ENCODE peak calls at places on chromosomes 1 and 21, in nine cellular contexts. X is endodermal cell, C is fibroblast of lung, P is mucosa of descending colon, O is neuronal stem cell, S is lower lobe of right lung, G is stomach, J is astrocyte, A is H7. D is an unnamed sample.

GRCh38 chr1:28518745-28519341 is 13.0 kb downstream of the RCC1 start:
- DNase-seq in P (no peak), S (no peak), O (no peak), C (no peak), G (no peak), J (no peak), X (no peak), A (peak; percentile 55), D (no peak)

GRCh38 chr1:22971161-22972062 is 1.3 kb downstream of the LACTBL1 start:
- DNase-seq in G (no peak), X (peak; percentile 51), S (no peak), O (no peak), A (no peak), C (peak; percentile 31), P (no peak), J (peak; percentile 13), D (no peak)

GRCh38 chr1:236172041-236172579 is 29.8 kb downstream of the GPR137B start:
- DNase-seq in G (no peak), C (no peak), P (no peak), A (no peak), J (no peak), O (no peak), S (no peak), X (no peak), D (no peak)

GRCh38 chr21:42400525-42400924 is 3.2 kb upstream of the UBASH3A start:
- DNase-seq in C (peak; percentile 71), P (no peak), X (no peak), S (no peak), J (peak; percentile 65), A (no peak), G (no peak), O (no peak), D (no peak)

GRCh38 chr1:183198463-183198862 is 12.4 kb downstream of the LAMC2 start:
- DNase-seq in X (no peak), S (no peak), P (no peak), G (no peak), O (no peak), J (peak; percentile 99), A (no peak), C (peak; percentile 99), D (peak; percentile 80)

GRCh38 chr21:46027855-46028493 is 46.4 kb downstream of the COL6A1 start:
- DNase-seq in J (peak; percentile 43), A (no peak), O (no peak), P (no peak), X (no peak), S (no peak), G (no peak), C (peak; percentile 51), D (peak; percentile 76)

GRCh38 chr1:149848811-149849210 is 50.6 kb upstream of the BOLA1 start:
- DNase-seq in S (no peak), P (no peak), O (no peak), A (no peak), J (no peak), X (no peak), G (no peak), C (no peak), D (no peak)

GRCh38 chr1:200890818-200891773 is 3.6 kb upstream of the INAVA start:
- DNase-seq in S (no peak), G (no peak), A (peak; percentile 91), O (peak; percentile 91), P (peak; percentile 80), C (peak; percentile 51), X (peak; percentile 92), J (peak; percentile 27), D (no peak)

GRCh38 chr1:40267767-40268187 is 9.7 kb downstream of the ZMPSTE24 start:
- DNase-seq in O (no peak), G (peak; percentile 38), S (no peak), J (peak; percentile 98), A (no peak), P (no peak), C (peak; percentile 97), X (no peak), D (no peak)

GRCh38 chr1:58290685-58291372 is 255.7 kb downstream of the OMA1 start:
- DNase-seq in O (peak; percentile 63), G (no peak), X (peak; percentile 88), J (peak; percentile 13), P (no peak), A (peak; percentile 37), C (peak; percentile 25), S (no peak), D (no peak)

GRCh38 chr1:160723332-160723731 is 11.7 kb upstream of the CD48 start:
- DNase-seq in X (no peak), J (no peak), O (no peak), A (no peak), G (no peak), C (no peak), P (no peak), S (no peak), D (no peak)

GRCh38 chr1:111825217-111825616 is 69.5 kb downstream of the DDX20 start:
- DNase-seq in S (no peak), C (peak; percentile 3), O (no peak), J (no peak), P (no peak), G (no peak), A (no peak), X (no peak), D (no peak)

GRCh38 chr1:91732291-91732953 is 153.5 kb downstream of the TGFBR3 start:
- DNase-seq in S (no peak), J (peak; percentile 88), O (no peak), X (peak; percentile 66), G (no peak), C (peak; percentile 90), P (no peak), A (no peak), D (peak; percentile 57)

GRCh38 chr1:23436520-23437354 is 12.2 kb upstream of the TCEA3 start:
- DNase-seq in P (peak; percentile 97), O (no peak), A (peak; percentile 99), J (no peak), S (peak; percentile 81), C (no peak), G (peak; percentile 37), X (peak; percentile 99), D (no peak)

GRCh38 chr1:162178432-162178831 is 108.9 kb downstream of the NOS1AP start:
- DNase-seq in O (no peak), S (no peak), X (no peak), J (no peak), C (no peak), P (no peak), A (no peak), G (no peak), D (no peak)

GRCh38 chr1:226404063-226404903 is 3.6 kb downstream of the PARP1 start:
- DNase-seq in G (no peak), P (no peak), O (no peak), J (peak; percentile 14), C (peak; percentile 36), S (no peak), A (no peak), X (no peak), D (no peak)

GRCh38 chr1:222045236-222045635 is 303.3 kb upstream of the DUSP10 start:
- DNase-seq in A (no peak), P (no peak), S (no peak), O (no peak), J (no peak), G (no peak), C (no peak), X (no peak), D (no peak)

GRCh38 chr1:1116701-1117468 is 996 bp upstream of the C1orf159 start:
- DNase-seq in A (peak; percentile 70), C (peak; percentile 16), X (no peak), O (peak; percentile 26), J (no peak), G (no peak), P (no peak), S (peak; percentile 57), D (no peak)

GRCh38 chr1:147760481-147761260 is at the start of gene GJA5:
- DNase-seq in X (no peak), P (no peak), J (no peak), G (no peak), S (no peak), A (no peak), C (no peak), O (no peak), D (no peak)

GRCh38 chr1:203180611-203181330 is 5.1 kb upstream of the MYBPH start:
- DNase-seq in C (no peak), G (no peak), X (no peak), O (no peak), S (no peak), J (no peak), A (peak; percentile 20), P (no peak), D (no peak)

GRCh38 chr1:9400425-9401079 is 107.9 kb downstream of the SPSB1 start:
- DNase-seq in X (peak; percentile 70), S (no peak), O (no peak), G (peak; percentile 42), P (peak; percentile 55), A (peak; percentile 71), J (no peak), C (peak; percentile 48), D (no peak)
- H3K36me3 ChIP-seq in X (no peaks in the 10 kb centered on the region), S (no peaks in the 10 kb centered on the region), O (no peaks in the 10 kb centered on the region), G (no peaks in the 10 kb centered on the region), P (no peaks in the 10 kb centered on the region), A (no peaks in the 10 kb centered on the region), J (no peaks in the 10 kb centered on the region), C (no peaks in the 10 kb centered on the region), D (no peaks in the 10 kb centered on the region)

GRCh38 chr1:43441166-43441893 is 12.4 kb downstream of the HYI start:
- DNase-seq in X (peak; percentile 22), O (no peak), A (peak; percentile 31), G (peak; percentile 22), S (no peak), J (no peak), P (no peak), C (no peak), D (peak; percentile 10)
- H3K36me3 ChIP-seq in X (peaks cover 40% of the 10 kb centered on the region), O (peaks cover 88% of the 10 kb centered on the region), A (peaks cover 16% of the 10 kb centered on the region), G (peaks cover 44% of the 10 kb centered on the region), S (peaks cover 99% of the 10 kb centered on the region), J (peaks cover 23% of the 10 kb centered on the region), P (no peaks in the 10 kb centered on the region), C (peaks cover 35% of the 10 kb centered on the region), D (no peaks in the 10 kb centered on the region)

DNA sequence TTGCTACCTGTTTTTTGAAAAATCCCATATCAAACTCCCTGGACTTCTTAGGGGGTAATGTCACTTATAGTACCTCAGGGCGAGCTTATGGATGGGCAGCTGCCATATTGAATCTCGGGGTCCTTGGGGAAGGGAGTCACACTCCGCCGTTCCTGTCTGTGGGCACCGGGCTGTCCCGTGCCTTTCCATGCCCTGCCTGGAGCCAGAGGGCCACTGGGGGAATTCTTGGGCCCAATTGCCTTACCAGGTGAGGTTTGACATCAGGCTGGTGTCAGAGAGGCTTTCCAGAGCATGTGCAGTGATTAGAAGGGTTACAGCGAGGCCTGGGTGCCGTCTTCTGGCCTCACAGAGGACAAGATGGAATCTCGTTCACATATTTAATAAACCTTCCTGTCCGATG is 28.8 kb downstream of the QSOX1 start:
- DNase-seq in G (no peak), A (no peak), C (no peak), P (peak; percentile 6), X (no peak), O (no peak), J (no peak), S (no peak), D (no peak)
- H3K36me3 ChIP-seq in G (peaks cover 69% of the 10 kb centered on the region), A (peaks cover 4% of the 10 kb centered on the region), C (peaks cover 49% of the 10 kb centered on the region), P (peaks cover 5% of the 10 kb centered on the region), X (peaks cover 19% of the 10 kb centered on the region), O (no peaks in the 10 kb centered on the region), J (peaks cover 14% of the 10 kb centered on the region), S (peaks cover 98% of the 10 kb centered on the region), D (no peaks in the 10 kb centered on the region)

DNA sequence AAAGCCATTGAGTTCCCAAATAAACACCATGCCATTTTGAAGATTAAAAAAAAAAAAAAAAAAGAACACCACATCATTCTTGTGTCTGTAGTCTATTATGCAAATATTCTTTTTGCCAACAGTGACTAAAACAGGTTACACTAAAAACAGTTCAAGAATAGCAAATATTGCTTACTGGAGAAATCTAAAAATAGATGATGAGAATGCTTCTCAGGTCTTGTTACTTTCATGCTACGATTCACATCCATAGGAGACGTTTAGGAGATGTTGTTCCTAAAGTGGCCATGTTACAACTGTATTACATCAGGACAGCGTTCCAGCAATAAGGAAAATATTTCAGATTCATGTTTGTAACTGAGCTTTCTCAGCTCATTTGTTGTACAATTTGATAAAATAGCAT is 32.3 kb downstream of the RAB3GAP2 start:
- DNase-seq in C (no peak), J (no peak), P (no peak), A (no peak), G (no peak), S (no peak), O (no peak), X (no peak), D (no peak)
- H3K36me3 ChIP-seq in C (no peaks in the 10 kb centered on the region), J (no peaks in the 10 kb centered on the region), P (no peaks in the 10 kb centered on the region), A (no peaks in the 10 kb centered on the region), G (no peaks in the 10 kb centered on the region), S (no peaks in the 10 kb centered on the region), O (no peaks in the 10 kb centered on the region), X (peaks cover 6% of the 10 kb centered on the region), D (no peaks in the 10 kb centered on the region)

D was measured in uterus.